ENCODE peak calls at places on chromosomes 11 and 22, in five cellular contexts. One of them, this sample, is unnamed.

GRCh38 chr11:70424765-70425164 is 26.4 kb downstream of the CTTN start:
- DNase-seq in Peyer's patch: no peak
- DNase-seq in NB4: peak
- DNase-seq in cardiac fibroblast: no peak
- DNase-seq in esophagus squamous epithelium: no peak
- DNase-seq in this sample: no peak

GRCh38 chr22:41589260-41589600 is 410 bp downstream of the PMM1 start:
- DNase-seq in Peyer's patch: no peak
- DNase-seq in NB4: peak
- DNase-seq in cardiac fibroblast: peak
- DNase-seq in esophagus squamous epithelium: no peak
- DNase-seq in this sample: no peak

GRCh38 chr11:120306519-120307242 is 18.4 kb upstream of the TLCD5 start:
- DNase-seq in Peyer's patch: no peak
- DNase-seq in NB4: peak
- DNase-seq in cardiac fibroblast: peak
- DNase-seq in esophagus squamous epithelium: no peak
- DNase-seq in this sample: peak

GRCh38 chr11:119258983-119259382 is 52.8 kb downstream of the CBL start:
- DNase-seq in Peyer's patch: no peak
- DNase-seq in NB4: peak
- DNase-seq in cardiac fibroblast: no peak
- DNase-seq in esophagus squamous epithelium: no peak
- DNase-seq in this sample: no peak

GRCh38 chr22:23142546-23143105 is 836 bp upstream of the RSPH14 start:
- DNase-seq in Peyer's patch: no peak
- DNase-seq in NB4: no peak
- DNase-seq in cardiac fibroblast: no peak
- DNase-seq in esophagus squamous epithelium: no peak
- DNase-seq in this sample: no peak

GRCh38 chr22:39994566-39995345 is at the start of gene FAM83F:
- DNase-seq in Peyer's patch: no peak
- DNase-seq in NB4: no peak
- DNase-seq in cardiac fibroblast: no peak
- DNase-seq in esophagus squamous epithelium: no peak
- DNase-seq in this sample: peak

GRCh38 chr22:34973016-34973415 is 92.9 kb upstream of the ISX start:
- DNase-seq in Peyer's patch: no peak
- DNase-seq in NB4: no peak
- DNase-seq in cardiac fibroblast: no peak
- DNase-seq in esophagus squamous epithelium: no peak
- DNase-seq in this sample: no peak

GRCh38 chr11:66651011-66651410 is 12.5 kb downstream of the RBM4 start:
- DNase-seq in Peyer's patch: no peak
- DNase-seq in NB4: no peak
- DNase-seq in cardiac fibroblast: peak
- DNase-seq in esophagus squamous epithelium: no peak
- DNase-seq in this sample: peak

GRCh38 chr11:46161201-46161600 is 39.9 kb upstream of the PHF21A start:
- DNase-seq in Peyer's patch: no peak
- DNase-seq in NB4: no peak
- DNase-seq in cardiac fibroblast: no peak
- DNase-seq in esophagus squamous epithelium: no peak
- DNase-seq in this sample: no peak

GRCh38 chr11:66720223-66720898 is 8.7 kb downstream of the SPTBN2 start:
- DNase-seq in Peyer's patch: no peak
- DNase-seq in NB4: peak
- DNase-seq in cardiac fibroblast: no peak
- DNase-seq in esophagus squamous epithelium: no peak
- DNase-seq in this sample: peak

GRCh38 chr11:74055938-74056337 is 47.1 kb upstream of the UCP3 start:
- DNase-seq in Peyer's patch: no peak
- DNase-seq in NB4: no peak
- DNase-seq in cardiac fibroblast: peak
- DNase-seq in esophagus squamous epithelium: no peak
- DNase-seq in this sample: peak

GRCh38 chr11:35056391-35057093 is 82.4 kb upstream of the CD44 start:
- DNase-seq in Peyer's patch: no peak
- DNase-seq in NB4: no peak
- DNase-seq in cardiac fibroblast: peak
- DNase-seq in esophagus squamous epithelium: no peak
- DNase-seq in this sample: peak

GRCh38 chr11:44556735-44557409 is 8.6 kb upstream of the CD82 start:
- DNase-seq in Peyer's patch: peak
- DNase-seq in NB4: peak
- DNase-seq in cardiac fibroblast: peak
- DNase-seq in esophagus squamous epithelium: no peak
- DNase-seq in this sample: peak

GRCh38 chr22:17400305-17400704 is 31.0 kb downstream of the CECR2 start:
- DNase-seq in Peyer's patch: no peak
- DNase-seq in NB4: no peak
- DNase-seq in cardiac fibroblast: peak
- DNase-seq in esophagus squamous epithelium: no peak
- DNase-seq in this sample: peak

GRCh38 chr22:21448627-21449416 is 18.4 kb upstream of the TMEM191C start:
- DNase-seq in Peyer's patch: no peak
- DNase-seq in NB4: no peak
- DNase-seq in cardiac fibroblast: no peak
- DNase-seq in esophagus squamous epithelium: no peak
- DNase-seq in this sample: no peak

GRCh38 chr11:35483131-35483800 is 42.1 kb downstream of the PAMR1 start:
- DNase-seq in Peyer's patch: no peak
- DNase-seq in NB4: no peak
- DNase-seq in cardiac fibroblast: peak
- DNase-seq in esophagus squamous epithelium: no peak
- DNase-seq in this sample: no peak

GRCh38 chr11:120243221-120243620 is 3.3 kb downstream of the POU2F3 start:
- DNase-seq in Peyer's patch: no peak
- DNase-seq in NB4: no peak
- DNase-seq in cardiac fibroblast: no peak
- DNase-seq in esophagus squamous epithelium: no peak
- DNase-seq in this sample: no peak

GRCh38 chr22:26546282-26546681 is 34.0 kb upstream of the TFIP11 start:
- DNase-seq in Peyer's patch: no peak
- DNase-seq in NB4: no peak
- DNase-seq in cardiac fibroblast: no peak
- DNase-seq in esophagus squamous epithelium: no peak
- DNase-seq in this sample: no peak

GRCh38 chr11:75966546-75967287 is 151.7 kb downstream of the UVRAG start:
- DNase-seq in Peyer's patch: no peak
- DNase-seq in NB4: peak
- DNase-seq in cardiac fibroblast: peak
- DNase-seq in esophagus squamous epithelium: no peak
- DNase-seq in this sample: peak

GRCh38 chr11:36748856-36749255 is 150.8 kb upstream of the RAG2 start:
- DNase-seq in Peyer's patch: no peak
- DNase-seq in NB4: no peak
- DNase-seq in cardiac fibroblast: no peak
- DNase-seq in esophagus squamous epithelium: no peak
- DNase-seq in this sample: no peak

GRCh38 chr11:57566035-57566504 is 1.4 kb downstream of the UBE2L6 start:
- DNase-seq in Peyer's patch: peak
- DNase-seq in NB4: peak
- DNase-seq in cardiac fibroblast: peak
- DNase-seq in esophagus squamous epithelium: no peak
- DNase-seq in this sample: peak

GRCh38 chr11:76244311-76245061 is 38.2 kb upstream of the WNT11 start:
- DNase-seq in Peyer's patch: no peak
- DNase-seq in NB4: no peak
- DNase-seq in cardiac fibroblast: no peak
- DNase-seq in esophagus squamous epithelium: no peak
- DNase-seq in this sample: no peak

GRCh38 chr22:47370448-47371262 is 608.2 kb downstream of the TBC1D22A start:
- DNase-seq in Peyer's patch: no peak
- DNase-seq in NB4: no peak
- DNase-seq in cardiac fibroblast: no peak
- DNase-seq in esophagus squamous epithelium: no peak
- DNase-seq in this sample: no peak

GRCh38 chr22:47631571-47632102 is 869.2 kb downstream of the TBC1D22A start:
- DNase-seq in Peyer's patch: peak
- DNase-seq in NB4: no peak
- DNase-seq in cardiac fibroblast: no peak
- DNase-seq in esophagus squamous epithelium: no peak
- DNase-seq in this sample: no peak

GRCh38 chr11:97537407-97538150 is 1147.8 kb downstream of the JRKL start:
- DNase-seq in Peyer's patch: no peak
- DNase-seq in NB4: no peak
- DNase-seq in cardiac fibroblast: no peak
- DNase-seq in esophagus squamous epithelium: no peak
- DNase-seq in this sample: no peak
- TF ChIP-seq CTCF in Peyer's patch: no peak
- TF ChIP-seq CTCF in NB4: no peak
- TF ChIP-seq CTCF in cardiac fibroblast: no peak
- TF ChIP-seq CTCF in esophagus squamous epithelium: no peak
- TF ChIP-seq CTCF in this sample: no peak

GRCh38 chr11:8917157-8917820 is 6.3 kb downstream of the AKIP1 start:
- DNase-seq in Peyer's patch: no peak
- DNase-seq in NB4: no peak
- DNase-seq in cardiac fibroblast: peak
- DNase-seq in esophagus squamous epithelium: no peak
- DNase-seq in this sample: peak
- H3K4me3 ChIP-seq in Peyer's patch: no peak
- H3K4me3 ChIP-seq in NB4: no peak
- H3K4me3 ChIP-seq in cardiac fibroblast: peak
- H3K4me3 ChIP-seq in esophagus squamous epithelium: no peak
- H3K4me3 ChIP-seq in this sample: no peak

GRCh38 chr11:107741044-107741823 is 29.4 kb upstream of the SLN start:
- DNase-seq in Peyer's patch: no peak
- DNase-seq in NB4: peak
- DNase-seq in cardiac fibroblast: peak
- DNase-seq in esophagus squamous epithelium: no peak
- DNase-seq in this sample: peak
- TF ChIP-seq CTCF in Peyer's patch: peak
- TF ChIP-seq CTCF in NB4: peak
- TF ChIP-seq CTCF in cardiac fibroblast: peak
- TF ChIP-seq CTCF in esophagus squamous epithelium: no peak
- TF ChIP-seq CTCF in this sample: peak

DNA sequence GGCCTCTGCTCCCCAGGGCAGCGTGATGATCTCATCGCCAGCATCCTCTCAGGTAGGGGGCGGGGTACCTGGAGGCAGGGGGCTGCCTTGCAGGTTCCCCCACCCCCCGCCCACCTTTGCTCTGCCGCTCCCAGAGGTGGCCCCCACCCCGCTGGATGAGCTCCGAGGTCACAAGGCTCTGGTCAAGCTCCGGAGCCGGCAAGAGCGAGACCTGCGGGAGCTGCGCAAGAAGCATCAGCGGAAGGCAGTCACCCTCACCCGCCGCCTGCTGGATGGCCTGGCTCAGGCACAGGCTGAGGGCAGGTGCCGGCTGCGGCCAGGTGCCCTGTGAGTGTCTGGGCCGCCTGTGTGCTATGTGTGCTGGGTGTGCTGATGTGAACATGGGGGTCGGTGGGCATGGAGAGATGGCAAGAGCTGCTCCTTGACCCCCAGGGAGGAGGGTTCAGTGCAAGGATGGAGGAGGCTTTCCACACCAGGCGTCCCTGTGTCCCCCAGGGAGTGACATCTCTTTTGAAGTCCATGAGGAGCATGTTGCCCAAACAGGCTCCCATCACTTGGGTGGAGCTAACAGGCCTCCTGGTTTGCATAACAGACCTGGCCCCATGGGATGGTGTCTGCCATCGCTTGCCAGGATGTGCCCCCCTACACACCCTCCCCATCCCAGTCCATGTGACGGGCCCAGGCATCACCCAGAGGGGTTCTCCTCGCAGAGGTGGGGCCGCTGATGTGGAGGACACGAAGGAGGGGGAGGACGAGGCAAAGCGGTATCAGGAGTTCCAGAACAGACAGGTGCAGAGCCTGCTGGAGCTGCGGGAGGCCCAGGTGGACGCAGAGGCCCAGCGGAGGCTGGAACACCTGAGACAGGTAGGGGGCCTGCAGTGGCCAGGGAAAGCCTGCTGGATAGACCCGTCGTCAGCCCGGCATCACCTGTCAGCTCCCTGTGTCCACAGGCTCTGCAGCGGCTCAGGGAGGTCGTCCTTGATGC is 14.1 kb downstream of the PLCB3 start:
- DNase-seq in Peyer's patch: no peak
- DNase-seq in NB4: no peak
- DNase-seq in cardiac fibroblast: no peak
- DNase-seq in esophagus squamous epithelium: no peak
- DNase-seq in this sample: no peak
- H3K4me3 ChIP-seq in Peyer's patch: no peak
- H3K4me3 ChIP-seq in NB4: no peak
- H3K4me3 ChIP-seq in cardiac fibroblast: no peak
- H3K4me3 ChIP-seq in esophagus squamous epithelium: no peak
- H3K4me3 ChIP-seq in this sample: no peak

This sample was measured in epithelial cell of esophagus.